ENCODE peak calls at places on chromosome 15, in nine cellular contexts. J, L, O, X, Q, A, F, Z and Y are unnamed samples.

GRCh38 chr15:25345943-25346342 is 92.9 kb downstream of the UBE3A start:
- DNase-seq in J (peak; percentile 54), L (no peak), O (peak; percentile 20), X (no peak), Q (peak; percentile 14), A (no peak), F (no peak), Z (no peak), Y (peak; percentile 4)

GRCh38 chr15:52164631-52165265 is 26.4 kb downstream of the GNB5 start:
- DNase-seq in J (no peak), L (no peak), O (peak; percentile 23), X (peak; percentile 24), Q (no peak), A (no peak), F (no peak), Z (no peak), Y (peak; percentile 68)

GRCh38 chr15:57921371-57921770 is 144.1 kb downstream of the ALDH1A2 start:
- DNase-seq in J (peak; percentile 53), L (no peak), O (peak; percentile 47), X (no peak), Q (no peak), A (no peak), F (no peak), Z (no peak), Y (no peak)

GRCh38 chr15:44729394-44729913 is 6.9 kb upstream of the TRIM69 start:
- DNase-seq in J (peak; percentile 34), L (peak; percentile 50), O (no peak), X (no peak), Q (no peak), A (no peak), F (no peak), Z (no peak), Y (peak; percentile 75)

GRCh38 chr15:69499521-69500201 is 47.0 kb downstream of the RPLP1 start:
- DNase-seq in J (no peak), L (no peak), O (no peak), X (no peak), Q (no peak), A (no peak), F (no peak), Z (no peak), Y (no peak)

GRCh38 chr15:43215961-43216360 is 4.9 kb downstream of the EPB42 start:
- DNase-seq in J (peak; percentile 43), L (no peak), O (no peak), X (no peak), Q (no peak), A (no peak), F (no peak), Z (peak; percentile 83), Y (no peak)

GRCh38 chr15:70113304-70113700 is 15.6 kb upstream of the TLE3 start:
- DNase-seq in J (no peak), L (no peak), O (no peak), X (no peak), Q (no peak), A (no peak), F (no peak), Z (no peak), Y (no peak)

GRCh38 chr15:50257924-50258323 is 7.6 kb downstream of the HDC start:
- DNase-seq in J (peak; percentile 93), L (no peak), O (peak; percentile 52), X (no peak), Q (no peak), A (no peak), F (no peak), Z (peak; percentile 63), Y (peak; percentile 47)

GRCh38 chr15:84715442-84716035 is 400 bp downstream of the SEC11A start:
- DNase-seq in J (peak; percentile 49), L (peak; percentile 44), O (peak; percentile 27), X (no peak), Q (no peak), A (no peak), F (no peak), Z (peak; percentile 13), Y (peak; percentile 67)

GRCh38 chr15:99997112-99997651 is 263.9 kb upstream of the LYSMD4 start:
- DNase-seq in J (no peak), L (no peak), O (no peak), X (no peak), Q (no peak), A (no peak), F (no peak), Z (no peak), Y (no peak)

GRCh38 chr15:23538657-23539056 is 26.8 kb upstream of the MKRN3 start:
- DNase-seq in J (no peak), L (no peak), O (no peak), X (no peak), Q (no peak), A (no peak), F (no peak), Z (no peak), Y (no peak)

GRCh38 chr15:87704276-87704675 is 552.3 kb downstream of the NTRK3 start:
- DNase-seq in J (no peak), L (no peak), O (no peak), X (no peak), Q (no peak), A (no peak), F (no peak), Z (no peak), Y (no peak)

GRCh38 chr15:81303241-81304225 is 20.4 kb downstream of the STARD5 start:
- DNase-seq in J (peak; percentile 43), L (no peak), O (no peak), X (no peak), Q (no peak), A (no peak), F (no peak), Z (no peak), Y (no peak)

GRCh38 chr15:63694184-63694583 is 97.0 kb downstream of the FBXL22 start:
- DNase-seq in J (no peak), L (no peak), O (no peak), X (no peak), Q (no peak), A (no peak), F (no peak), Z (no peak), Y (no peak)

GRCh38 chr15:55669226-55669625 is 73.7 kb downstream of the PRTG start:
- DNase-seq in J (no peak), L (no peak), O (no peak), X (no peak), Q (no peak), A (no peak), F (no peak), Z (no peak), Y (no peak)